ENCODE peak calls at places on chromosomes 1 and 21, in five cellular contexts. V is H9, K is MM.1S, B is psoas muscle, P is heart left ventricle. A is an unnamed sample. For H3K9me3 and H3K4me1, the result is how much of the 10 kb centered on the place peaks cover.

GRCh38 chr21:43934716-43935705 is 70.0 kb downstream of the AGPAT3 start:
- DNase-seq in V (no peak), K (no peak), B (no peak), P (no peak), A (no peak)

GRCh38 chr1:203287109-203287893 is 18.0 kb upstream of the BTG2 start:
- DNase-seq in P (peak), V (no peak), K (peak), B (peak), A (peak)

GRCh38 chr1:231601775-231602674 is 24.6 kb upstream of the DISC1 start:
- DNase-seq in V (no peak), P (peak), B (no peak), K (peak), A (no peak)

GRCh38 chr1:51525295-51525694 is 6.2 kb upstream of the EPS15 start:
- DNase-seq in P (no peak), V (no peak), B (no peak), K (no peak), A (no peak)

GRCh38 chr1:159211331-159212136 is 6.9 kb downstream of the ACKR1 start:
- DNase-seq in V (peak), K (peak), P (no peak), B (peak), A (peak)

GRCh38 chr1:187509091-187509490 is 680.3 kb downstream of the PLA2G4A start:
- DNase-seq in V (no peak), B (no peak), K (no peak), P (no peak), A (no peak)

GRCh38 chr1:90800012-90800717 is 83.1 kb upstream of the BARHL2 start:
- DNase-seq in P (no peak), V (no peak), B (no peak), K (no peak), A (no peak)

GRCh38 chr1:1021860-1022259 is 1.9 kb downstream of the AGRN start:
- DNase-seq in B (no peak), P (no peak), K (no peak), V (no peak), A (no peak)

GRCh38 chr21:41726970-41727783 is 39.7 kb downstream of the RIPK4 start:
- DNase-seq in B (peak), K (no peak), P (peak), V (no peak), A (no peak)

GRCh38 chr1:112974646-112975045 is 18.6 kb upstream of the SLC16A1 start:
- DNase-seq in V (no peak), K (no peak), B (no peak), P (no peak), A (no peak)

GRCh38 chr1:58011978-58012377 is 534.5 kb downstream of the OMA1 start:
- DNase-seq in K (no peak), V (no peak), B (no peak), P (no peak), A (no peak)

GRCh38 chr1:7785108-7785507 is 1.0 kb downstream of the PER3 start:
- DNase-seq in V (no peak), P (no peak), B (no peak), K (no peak), A (no peak)

GRCh38 chr1:17046043-17046657 is 7.7 kb downstream of the SDHB start:
- DNase-seq in V (no peak), B (no peak), P (no peak), K (peak), A (peak)

GRCh38 chr1:109300650-109301151 is 6.1 kb downstream of the MYBPHL start:
- DNase-seq in K (no peak), V (no peak), P (no peak), B (no peak), A (no peak)

GRCh38 chr1:248897412-248898337 is 8.4 kb upstream of the PGBD2 start:
- DNase-seq in P (no peak), V (peak), K (no peak), B (no peak), A (no peak)

GRCh38 chr1:151165281-151165737 is 393 bp downstream of the LYSMD1 start:
- DNase-seq in K (no peak), B (peak), V (peak), P (peak), A (no peak)

GRCh38 chr1:64884261-64885040 is 81.9 kb downstream of the JAK1 start:
- DNase-seq in B (no peak), V (no peak), K (no peak), P (no peak), A (no peak)

GRCh38 chr1:241442686-241443085 is 76.9 kb downstream of the FH start:
- DNase-seq in B (no peak), P (no peak), K (no peak), V (no peak), A (no peak)

GRCh38 chr1:229237320-229237719 is 33.6 kb upstream of the RAB4A start:
- DNase-seq in V (no peak), K (no peak), B (no peak), P (no peak), A (no peak)

GRCh38 chr1:39488801-39489566 is 2.5 kb upstream of the BMP8A start:
- DNase-seq in K (no peak), B (no peak), P (no peak), V (no peak), A (no peak)

GRCh38 chr1:169711469-169712308 is at the start of gene SELL:
- DNase-seq in K (peak), V (peak), P (peak), B (peak), A (peak)

GRCh38 chr1:58539553-58539952 is 7.0 kb downstream of the OMA1 start:
- DNase-seq in K (no peak), P (no peak), B (no peak), V (no peak), A (no peak)

GRCh38 chr1:23699280-23700179 is 7.9 kb downstream of the RPL11 start:
- DNase-seq in B (no peak), K (no peak), P (no peak), V (no peak), A (no peak)

GRCh38 chr21:26797878-26798456 is 47.2 kb downstream of the ADAMTS1 start:
- DNase-seq in K (no peak), B (no peak), V (no peak), P (no peak), A (no peak)

DNA sequence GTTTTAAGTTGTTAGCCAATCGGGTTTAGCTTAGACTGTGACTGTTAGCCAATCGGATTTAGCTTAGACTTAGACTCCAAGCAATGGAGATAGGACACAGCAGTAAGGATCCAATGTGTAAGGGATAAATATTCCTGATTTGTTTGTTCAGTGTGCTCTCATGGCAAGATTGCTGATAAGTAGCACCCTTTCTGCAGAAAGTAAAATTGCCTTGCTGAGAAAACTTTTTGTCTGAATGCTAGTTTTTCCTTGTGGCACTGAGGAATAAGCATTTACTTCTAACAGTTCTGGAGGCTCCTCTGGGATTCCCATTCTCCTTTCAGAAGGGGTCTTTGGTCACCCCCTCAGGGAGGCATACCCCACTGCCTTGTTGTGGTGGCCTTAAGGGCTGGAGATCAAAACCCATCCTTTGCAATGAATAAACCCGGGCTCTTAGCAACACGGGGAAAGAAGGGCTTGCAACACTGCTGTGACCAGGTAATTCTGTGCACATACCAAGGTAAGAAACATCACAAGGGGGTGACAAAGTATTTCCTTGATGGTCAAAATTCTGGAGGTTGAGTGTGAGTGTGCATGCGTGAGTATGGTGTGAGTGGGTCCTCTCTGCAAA is 45.4 kb downstream of the SERINC2 start:
- DNase-seq in P (no peak), V (no peak), B (no peak), K (no peak), A (no peak)
- H3K9me3 ChIP-seq in P (under half), V (under half), B (under half), K (under half), A (under half)

GRCh38 chr1:206713070-206713469 is 28.4 kb downstream of the MAPKAPK2 start:
- DNase-seq in K (no peak), B (no peak), V (no peak), P (no peak), A (peak)
- H3K4me1 ChIP-seq in K (half or more), B (half or more), V (under half), P (half or more), A (half or more)

GRCh38 chr1:204299828-204300365 is 59.8 kb downstream of the PLEKHA6 start:
- DNase-seq in K (no peak), P (no peak), V (no peak), B (no peak), A (no peak)
- H3K9me3 ChIP-seq in K (under half), P (under half), V (under half), B (under half), A (under half)

GRCh38 chr1:42260376-42261078 is 74.5 kb downstream of the FOXJ3 start:
- DNase-seq in P (no peak), K (peak), V (no peak), B (no peak), A (no peak)
- H3K4me1 ChIP-seq in P (under half), K (under half), V (under half), B (under half), A (under half)

GRCh38 chr1:227662933-227663332 is 72.2 kb downstream of the JMJD4 start:
- DNase-seq in K (no peak), P (no peak), V (no peak), B (no peak), A (no peak)

GRCh38 chr1:227666286-227666685 is 68.8 kb downstream of the JMJD4 start:
- DNase-seq in V (no peak), B (no peak), P (no peak), K (no peak), A (no peak)

GRCh38 chr1:227661495-227661894 is 73.6 kb downstream of the JMJD4 start:
- DNase-seq in P (no peak), K (no peak), B (no peak), V (no peak), A (no peak)
- H3K9me3 ChIP-seq in P (half or more), K (under half), B (half or more), V (half or more), A (under half)

DNA sequence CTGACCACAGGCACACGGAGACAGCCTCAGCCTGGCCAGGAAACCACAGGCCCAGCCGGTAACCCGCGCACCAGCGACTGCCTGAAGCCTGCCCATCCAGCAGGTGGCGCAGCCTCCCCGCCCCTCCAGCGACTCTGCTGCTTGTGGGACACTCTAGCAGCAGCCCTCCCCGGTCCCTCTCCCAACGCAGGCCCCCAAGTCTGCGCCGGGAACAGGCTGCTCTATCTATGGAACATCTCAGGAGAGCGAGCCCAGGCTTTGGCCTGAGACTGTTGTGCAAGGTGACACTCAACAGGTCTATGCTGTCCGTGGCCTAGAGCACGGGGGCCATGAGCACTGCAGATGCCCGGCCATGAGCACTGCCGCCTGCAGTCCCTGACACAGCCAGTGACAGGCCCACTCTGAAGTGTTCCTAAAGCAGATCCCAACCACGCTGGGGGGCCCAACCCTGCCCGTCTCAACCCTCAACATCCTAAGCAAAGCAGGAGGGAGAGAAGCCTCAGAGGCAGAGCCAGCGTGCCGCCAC is 28.4 kb downstream of the WDR4 start:
- DNase-seq in V (peak), P (no peak), B (no peak), K (no peak), A (no peak)
- H3K4me1 ChIP-seq in V (under half), P (under half), B (under half), K (under half), A (under half)

GRCh38 chr1:118366296-118366695 is 181.3 kb upstream of the SPAG17 start:
- DNase-seq in B (no peak), P (no peak), V (no peak), K (no peak), A (no peak)

GRCh38 chr1:118360817-118361216 is 175.8 kb upstream of the SPAG17 start:
- DNase-seq in B (no peak), K (no peak), V (no peak), P (no peak), A (no peak)

GRCh38 chr1:118364882-118365281 is 179.9 kb upstream of the SPAG17 start:
- DNase-seq in B (no peak), V (no peak), K (no peak), P (no peak), A (no peak)

GRCh38 chr1:118363396-118363795 is 178.4 kb upstream of the SPAG17 start:
- DNase-seq in K (no peak), P (no peak), B (no peak), V (no peak), A (no peak)
- H3K9me3 ChIP-seq in K (under half), P (under half), B (under half), V (under half), A (under half)

GRCh38 chr1:207088731-207089626 is at the start of gene C4BPB:
- DNase-seq in V (no peak), K (peak), B (no peak), P (no peak), A (no peak)
- H3K4me1 ChIP-seq in V (under half), K (under half), B (under half), P (under half), A (under half)

GRCh38 chr1:4397196-4397595 is 257.2 kb upstream of the AJAP1 start:
- DNase-seq in V (no peak), P (no peak), K (no peak), B (no peak), A (no peak)
- H3K9me3 ChIP-seq in V (under half), P (under half), K (under half), B (under half), A (under half)

GRCh38 chr1:33336580-33336979 is 15.7 kb upstream of the A3GALT2 start:
- DNase-seq in K (no peak), P (no peak), V (no peak), B (no peak), A (no peak)
- H3K4me1 ChIP-seq in K (under half), P (half or more), V (under half), B (half or more), A (under half)